ENCODE peak calls at places on chromosomes 13 and 19, in seven cellular contexts. L, K, B, E, T, I and F are unnamed samples. For H3K36me3, the result is how much of the 10 kb centered on the place peaks cover.

GRCh38 chr13:30739646-30740642 is 4.6 kb downstream of the ALOX5AP start:
- DNase-seq in L (peak), K (peak), B (no peak), E (peak), T (peak), I (peak), F (no peak)

GRCh38 chr13:91155512-91156114 is 191.9 kb upstream of the MIR17HG start:
- DNase-seq in L (no peak), K (peak), B (no peak), E (no peak), T (no peak), I (no peak), F (no peak)

GRCh38 chr13:110280996-110281688 is 25.8 kb downstream of the COL4A1 start:
- DNase-seq in L (no peak), K (no peak), B (no peak), E (no peak), T (no peak), I (no peak), F (no peak)

GRCh38 chr13:111034811-111035210 is 80.3 kb upstream of the ARHGEF7 start:
- DNase-seq in L (no peak), K (no peak), B (no peak), E (no peak), T (peak), I (no peak), F (no peak)

GRCh38 chr19:17243340-17243853 is 2.3 kb downstream of the NR2F6 start:
- DNase-seq in L (no peak), K (no peak), B (no peak), E (no peak), T (no peak), I (no peak), F (peak)

GRCh38 chr13:85313761-85314503 is 485.3 kb downstream of the SLITRK6 start:
- DNase-seq in L (no peak), K (peak), B (no peak), E (no peak), T (peak), I (no peak), F (no peak)

GRCh38 chr13:66665991-66666390 is 564.1 kb downstream of the PCDH9 start:
- DNase-seq in L (no peak), K (peak), B (no peak), E (peak), T (peak), I (no peak), F (no peak)

GRCh38 chr19:33434886-33435705 is 61.6 kb downstream of the CEBPG start:
- DNase-seq in L (no peak), K (no peak), B (no peak), E (peak), T (peak), I (no peak), F (peak)

GRCh38 chr13:92640936-92641335 is 585.7 kb upstream of the GPC6 start:
- DNase-seq in L (no peak), K (no peak), B (no peak), E (no peak), T (peak), I (no peak), F (no peak)

GRCh38 chr19:10288662-10289166 is 1.0 kb upstream of the ICAM5 start:
- DNase-seq in L (no peak), K (peak), B (no peak), E (peak), T (peak), I (no peak), F (no peak)

GRCh38 chr13:93624371-93624777 is 397.8 kb downstream of the GPC6 start:
- DNase-seq in L (no peak), K (no peak), B (no peak), E (no peak), T (no peak), I (no peak), F (no peak)

GRCh38 chr13:40410315-40410714 is 256.1 kb downstream of the FOXO1 start:
- DNase-seq in L (no peak), K (no peak), B (peak), E (no peak), T (no peak), I (no peak), F (no peak)

GRCh38 chr13:29771247-29771646 is 79.2 kb downstream of the UBL3 start:
- DNase-seq in L (no peak), K (no peak), B (no peak), E (peak), T (peak), I (no peak), F (no peak)

GRCh38 chr13:46341112-46341711 is 45.8 kb downstream of the RUBCNL start:
- DNase-seq in L (no peak), K (no peak), B (no peak), E (no peak), T (peak), I (no peak), F (no peak)

GRCh38 chr19:3818479-3818878 is 32.3 kb upstream of the MATK start:
- DNase-seq in L (no peak), K (no peak), B (no peak), E (no peak), T (peak), I (peak), F (no peak)

GRCh38 chr19:48367855-48368254 is 3.7 kb downstream of the SYNGR4 start:
- DNase-seq in L (no peak), K (no peak), B (no peak), E (no peak), T (no peak), I (no peak), F (no peak)

GRCh38 chr13:46348976-46349375 is 38.1 kb downstream of the RUBCNL start:
- DNase-seq in L (no peak), K (no peak), B (no peak), E (peak), T (no peak), I (no peak), F (no peak)

GRCh38 chr13:45482571-45483173 is 17.9 kb downstream of the COG3 start:
- DNase-seq in L (no peak), K (no peak), B (no peak), E (no peak), T (peak), I (no peak), F (no peak)

GRCh38 chr19:45558399-45558878 is 26.2 kb downstream of the OPA3 start:
- DNase-seq in L (no peak), K (peak), B (no peak), E (peak), T (peak), I (peak), F (no peak)

GRCh38 chr19:8355631-8356402 is 8.1 kb upstream of the ANGPTL4 start:
- DNase-seq in L (no peak), K (no peak), B (no peak), E (no peak), T (peak), I (no peak), F (peak)

GRCh38 chr19:42378225-42378929 is 11.7 kb downstream of the CNFN start:
- DNase-seq in L (no peak), K (no peak), B (no peak), E (no peak), T (no peak), I (no peak), F (peak)
- H3K36me3 ChIP-seq in L (under half), K (under half), B (under half), E (under half), T (under half), I (under half), F (under half)

GRCh38 chr19:49616532-49616931 is 23.4 kb downstream of the RRAS start:
- DNase-seq in L (no peak), K (no peak), B (no peak), E (no peak), T (no peak), I (no peak), F (no peak)
- H3K36me3 ChIP-seq in L (half or more), K (half or more), B (half or more), E (under half), T (under half), I (under half), F (under half)

DNA sequence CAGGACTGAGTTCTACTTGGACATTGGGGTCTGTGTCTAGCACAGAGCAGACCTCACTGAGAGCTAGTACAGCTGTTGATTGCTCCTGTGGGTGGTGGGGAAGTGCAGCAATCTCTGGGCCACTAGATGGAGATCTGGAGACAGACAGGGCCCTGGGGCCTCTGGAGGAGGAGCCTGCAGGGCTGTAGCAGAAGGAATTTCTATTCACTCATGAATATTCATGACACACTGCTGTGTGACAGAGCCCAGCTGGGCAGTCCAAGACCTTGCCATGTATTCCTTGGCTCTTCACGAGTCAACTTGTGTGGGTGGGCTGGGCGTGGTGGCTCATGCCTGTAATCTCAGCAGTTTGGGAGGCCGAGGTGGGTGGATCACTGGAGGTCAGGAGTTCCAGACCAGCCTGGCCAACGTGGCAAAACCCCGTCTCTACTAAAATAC is 37.5 kb downstream of the SUGP2 start:
- DNase-seq in L (no peak), K (peak), B (no peak), E (peak), T (peak), I (no peak), F (no peak)
- H3K36me3 ChIP-seq in L (half or more), K (half or more), B (half or more), E (under half), T (half or more), I (under half), F (under half)

GRCh38 chr19:2129022-2129421 is 22.3 kb downstream of the AP3D1 start:
- DNase-seq in L (no peak), K (no peak), B (no peak), E (no peak), T (no peak), I (no peak), F (no peak)
- H3K36me3 ChIP-seq in L (half or more), K (half or more), B (half or more), E (under half), T (half or more), I (under half), F (half or more)

DNA sequence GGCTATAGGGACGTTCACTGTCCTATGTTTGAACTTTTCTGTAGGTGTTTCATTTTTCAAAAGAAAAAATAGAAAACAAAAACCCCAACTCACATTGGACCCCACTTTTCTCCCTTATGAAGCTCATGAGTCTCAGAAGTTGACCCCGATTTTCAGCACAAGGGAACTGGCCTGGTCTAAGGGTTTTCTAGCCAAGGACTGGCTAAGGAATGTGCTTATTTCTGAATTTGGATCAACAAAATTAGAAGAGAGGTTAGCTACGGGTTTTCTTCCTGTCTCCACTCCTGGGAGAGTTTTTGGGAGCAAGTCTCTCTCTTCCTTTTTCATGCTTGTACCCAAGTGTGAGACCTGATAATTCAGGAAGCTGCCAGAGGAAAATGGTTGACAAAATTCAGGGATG is 453.2 kb downstream of the KLF12 start:
- DNase-seq in L (no peak), K (no peak), B (no peak), E (no peak), T (no peak), I (no peak), F (no peak)
- H3K36me3 ChIP-seq in L (under half), K (under half), B (under half), E (under half), T (under half), I (under half), F (under half)

GRCh38 chr19:15403151-15403531 is 15.6 kb downstream of the AKAP8L start:
- DNase-seq in L (no peak), K (peak), B (no peak), E (no peak), T (no peak), I (no peak), F (no peak)
- H3K36me3 ChIP-seq in L (half or more), K (half or more), B (half or more), E (under half), T (half or more), I (under half), F (half or more)

GRCh38 chr19:35738021-35738886 is 4.0 kb downstream of the IGFLR1 start:
- DNase-seq in L (no peak), K (no peak), B (no peak), E (no peak), T (no peak), I (no peak), F (no peak)
- H3K36me3 ChIP-seq in L (half or more), K (half or more), B (half or more), E (under half), T (half or more), I (under half), F (under half)

GRCh38 chr19:18865973-18866799 is 29.8 kb downstream of the CERS1 start:
- DNase-seq in L (no peak), K (peak), B (no peak), E (peak), T (peak), I (peak), F (peak)
- H3K36me3 ChIP-seq in L (half or more), K (half or more), B (half or more), E (under half), T (half or more), I (under half), F (half or more)

DNA sequence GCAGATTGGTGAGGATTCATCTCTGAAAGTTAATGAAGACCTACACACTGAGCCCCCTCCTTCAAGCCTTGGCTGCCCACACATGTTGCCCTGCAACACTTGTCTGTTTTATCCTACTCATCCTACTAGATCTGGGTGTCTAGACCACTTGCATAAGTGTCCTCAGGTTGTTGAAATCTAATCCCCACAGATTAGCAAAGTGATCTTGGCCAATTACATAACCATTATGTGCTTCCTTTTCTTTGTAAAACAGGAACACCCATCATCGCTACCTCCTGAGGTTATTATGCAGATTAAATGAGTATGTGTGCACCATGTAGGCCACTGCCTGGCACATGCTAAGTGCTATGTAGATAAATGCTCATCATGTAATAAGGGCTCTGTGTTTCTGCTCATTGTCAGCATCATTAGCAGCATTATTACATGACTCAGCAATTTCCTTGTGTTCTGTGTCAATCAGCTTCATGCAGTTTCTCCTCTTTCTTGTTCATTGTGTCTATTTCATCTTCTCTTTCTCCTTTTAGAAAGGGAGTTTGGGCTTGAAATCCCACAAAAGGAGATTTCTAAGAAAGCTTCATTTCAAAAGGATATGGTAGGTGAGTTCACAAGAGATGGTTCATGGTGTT is 15.1 kb downstream of the ZNF175 start:
- DNase-seq in L (no peak), K (no peak), B (no peak), E (no peak), T (no peak), I (no peak), F (no peak)
- H3K36me3 ChIP-seq in L (half or more), K (half or more), B (half or more), E (under half), T (under half), I (under half), F (under half)